ENCODE peak calls at places on chromosomes 5 and 9, in eight cellular contexts. T, K, X, O, J, R, M and D are unnamed samples.

GRCh38 chr5:65696892-65697291 is 25.0 kb downstream of the SGTB start:
- DNase-seq in O (no peak), K (no peak), T (no peak), R (no peak), X (no peak), M (no peak), J (no peak), D (no peak)

GRCh38 chr9:132187006-132187760 is 25.3 kb downstream of the NTNG2 start:
- DNase-seq in J (peak; percentile 48), M (no peak), K (no peak), T (no peak), R (no peak), X (no peak), O (no peak), D (no peak)

GRCh38 chr5:127313847-127314473 is 23.4 kb downstream of the MEGF10 start:
- DNase-seq in M (peak; percentile 71), X (peak; percentile 80), J (peak; percentile 69), K (peak; percentile 51), R (peak; percentile 48), O (peak; percentile 49), T (peak; percentile 62), D (no peak)

GRCh38 chr5:173964491-173964890 is 24.5 kb upstream of the C5orf47 start:
- DNase-seq in K (no peak), R (no peak), O (no peak), J (no peak), T (no peak), M (no peak), X (no peak), D (no peak)

GRCh38 chr5:14871084-14871572 is 450 bp downstream of the ANKH start:
- DNase-seq in R (no peak), X (peak; percentile 54), J (no peak), M (no peak), K (peak; percentile 37), O (peak; percentile 27), T (no peak), D (no peak)

GRCh38 chr5:26932238-26932637 is 106.1 kb downstream of the CDH9 start:
- DNase-seq in K (no peak), J (no peak), O (no peak), R (no peak), X (no peak), T (no peak), M (no peak), D (no peak)

GRCh38 chr9:13555516-13555915 is 276.0 kb upstream of the MPDZ start:
- DNase-seq in O (no peak), X (no peak), R (no peak), M (no peak), K (no peak), J (no peak), T (no peak), D (no peak)

GRCh38 chr9:106717686-106718085 is 145.3 kb upstream of the ZNF462 start:
- DNase-seq in J (no peak), T (peak; percentile 83), X (no peak), M (peak; percentile 78), R (no peak), K (no peak), O (no peak), D (no peak)

GRCh38 chr5:77518304-77518703 is 26.2 kb upstream of the WDR41 start:
- DNase-seq in K (no peak), X (no peak), T (no peak), R (no peak), M (peak; percentile 37), O (no peak), J (no peak), D (no peak)

GRCh38 chr5:151870820-151871219 is 53.8 kb downstream of the GLRA1 start:
- DNase-seq in J (no peak), T (peak; percentile 90), M (peak; percentile 84), R (no peak), O (no peak), K (no peak), X (no peak), D (no peak)

GRCh38 chr5:134227259-134227658 is 1.4 kb upstream of the PPP2CA start:
- DNase-seq in K (no peak), J (no peak), R (no peak), X (peak; percentile 57), O (no peak), M (no peak), T (no peak), D (no peak)
- TF ChIP-seq CTCF in K (no peak), J (no peak), R (no peak), X (no peak), O (no peak), M (no peak), T (no peak), D (no peak)

DNA sequence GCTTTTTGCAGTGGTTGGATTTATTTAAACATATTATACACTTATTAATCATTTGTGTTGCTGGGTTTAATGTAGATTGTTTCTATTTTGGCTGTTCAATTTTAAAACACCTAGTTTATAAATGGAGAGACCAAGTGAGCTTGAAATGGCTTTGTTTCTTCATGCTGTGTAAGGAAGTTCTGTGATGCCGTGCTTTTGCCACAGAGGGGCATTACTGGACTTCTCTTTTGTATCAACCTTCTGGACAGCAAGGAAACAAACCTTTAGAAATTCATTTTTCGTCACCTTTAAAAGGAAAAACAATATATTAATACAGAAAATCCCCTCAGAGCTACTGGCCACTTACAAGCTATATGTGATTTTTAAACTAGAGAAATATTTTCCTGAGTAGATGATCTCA is 81.9 kb downstream of the DMRTA1 start:
- DNase-seq in J (no peak), M (peak; percentile 53), K (no peak), X (no peak), O (no peak), R (no peak), T (no peak), D (no peak)
- TF ChIP-seq CTCF in J (no peak), M (peak; percentile 70), K (peak; percentile 66), X (no peak), O (peak; percentile 14), R (no peak), T (peak; percentile 49), D (no peak)

GRCh38 chr5:5063533-5063953 is 76.6 kb upstream of the ADAMTS16 start:
- DNase-seq in J (no peak), K (no peak), X (no peak), T (no peak), R (no peak), O (no peak), M (no peak), D (no peak)
- TF ChIP-seq CTCF in J (no peak), K (no peak), X (no peak), T (peak; percentile 28), R (no peak), O (no peak), M (peak; percentile 40), D (no peak)

DNA sequence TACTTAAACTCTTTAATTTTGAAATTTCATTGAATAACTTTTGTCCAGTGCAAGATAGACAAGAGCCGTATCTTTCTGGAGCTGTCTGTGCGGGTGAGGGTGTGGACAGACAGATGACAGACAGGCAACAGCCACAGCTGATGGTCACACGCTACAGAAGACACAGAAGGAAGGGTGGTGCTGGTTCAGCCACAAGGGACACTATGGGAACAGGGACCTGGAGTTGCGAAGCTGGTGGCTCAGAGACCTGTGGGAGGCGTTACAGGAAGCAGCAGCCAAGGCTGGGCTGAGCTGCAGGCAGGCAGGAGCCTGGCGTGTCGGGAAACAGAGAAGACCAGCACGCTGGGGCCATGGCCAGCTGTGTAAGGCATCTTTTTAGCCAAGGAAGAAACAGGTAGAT is 104.4 kb downstream of the WNK2 start:
- DNase-seq in O (no peak), J (no peak), T (no peak), R (no peak), M (no peak), X (peak; percentile 21), K (no peak), D (no peak)
- TF ChIP-seq CTCF in O (peak; percentile 30), J (no peak), T (no peak), R (no peak), M (no peak), X (no peak), K (no peak), D (no peak)

GRCh38 chr5:50867140-50867539 is 200.7 kb downstream of the PARP8 start:
- DNase-seq in K (no peak), O (no peak), T (no peak), X (no peak), J (no peak), R (no peak), M (no peak), D (no peak)
- TF ChIP-seq CTCF in K (no peak), O (no peak), T (no peak), X (no peak), J (no peak), R (no peak), M (no peak), D (no peak)

DNA sequence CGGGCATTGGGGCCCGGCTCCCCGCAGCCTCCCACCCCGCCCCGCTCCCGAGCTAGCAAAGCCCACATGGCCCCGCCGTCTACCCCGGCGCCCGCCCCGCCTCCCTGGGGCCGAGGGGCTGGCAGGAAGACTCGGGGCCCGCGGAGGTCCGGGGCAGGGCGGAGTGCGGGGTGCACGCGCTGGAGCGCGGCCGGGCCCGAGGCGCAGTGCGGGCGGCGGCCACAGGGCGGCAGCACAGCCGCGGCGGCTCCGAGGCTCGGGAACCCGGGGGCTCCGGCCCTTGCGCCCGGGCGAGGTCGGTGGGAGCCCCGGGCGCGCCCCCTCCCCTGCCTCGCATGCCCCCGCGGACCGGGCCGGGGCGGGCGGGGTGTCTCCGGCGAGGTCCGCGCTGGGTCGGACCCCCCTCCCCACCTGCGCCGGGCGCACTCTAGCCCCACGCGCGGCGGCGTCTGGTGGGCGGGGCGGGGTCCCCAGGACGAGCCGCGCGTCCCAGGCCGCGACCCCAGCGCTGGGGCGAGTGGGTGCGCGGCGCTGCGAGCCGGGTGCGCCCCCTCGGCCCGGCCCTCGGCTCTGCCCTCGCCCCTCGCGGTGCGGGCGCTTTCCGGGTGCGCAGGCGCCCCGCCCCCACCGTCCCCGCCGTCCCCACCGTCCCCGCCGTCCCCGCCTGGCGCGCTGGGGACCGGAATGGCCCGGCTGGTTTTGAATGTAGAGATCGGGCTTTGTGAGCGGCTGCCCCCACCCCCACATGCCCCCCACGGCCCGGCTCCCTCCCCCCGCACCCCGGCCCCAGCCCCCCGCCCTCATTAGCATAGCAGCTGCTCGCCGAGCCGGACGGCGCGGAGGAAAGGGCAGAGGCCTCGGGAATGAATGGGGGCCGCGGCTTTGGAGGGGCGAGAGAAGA is 6.5 kb downstream of the NRARP start:
- DNase-seq in M (peak; percentile 41), K (no peak), O (no peak), T (no peak), X (peak; percentile 52), R (no peak), J (peak; percentile 78), D (no peak)
- TF ChIP-seq CTCF in M (no peak), K (peak; percentile 77), O (peak; percentile 77), T (peak; percentile 41), X (no peak), R (no peak), J (no peak), D (peak; percentile 65)